ENCODE peak calls at places on chromosomes 5 and 9, in eight cellular contexts. H is stimulated activated CD8-positive, alpha-beta memory T cell treated with anti-CD3 and anti-CD28 coated beads, Interleukin-7, amount 100 ng/mL, for 24 hours; Z is NCI-H2029; M is A549; I is activated T-cell treated with anti-CD3 and anti-CD28 coated beads for 1 hour; A is CD8-positive, alpha-beta memory T cell; U is T-helper 2 cell; E is GM19239. K is an unnamed sample.

GRCh38 chr9:133888048-133888778 is 103.9 kb downstream of the VAV2 start:
- DNase-seq in H (no peak), Z (peak; percentile 36), M (no peak), I (no peak), A (no peak), U (no peak), E (no peak), K (no peak)

GRCh38 chr5:124276166-124276565 is 470.3 kb downstream of the ZNF608 start:
- DNase-seq in H (no peak), Z (no peak), M (no peak), I (no peak), A (no peak), U (no peak), E (no peak), K (no peak)

GRCh38 chr5:122219767-122220166 is 90.4 kb downstream of the ZNF474 start:
- DNase-seq in H (no peak), Z (no peak), M (no peak), I (no peak), A (no peak), U (no peak), E (no peak), K (no peak)

GRCh38 chr5:39117401-39117800 is 43.2 kb upstream of the RICTOR start:
- DNase-seq in H (no peak), Z (no peak), M (no peak), I (no peak), A (no peak), U (no peak), E (no peak), K (no peak)

GRCh38 chr5:133868946-133869674 is 99.3 kb downstream of the C5orf15 start:
- DNase-seq in H (peak; percentile 47), Z (peak; percentile 67), M (peak; percentile 75), I (peak; percentile 58), A (peak; percentile 42), U (peak; percentile 88), E (peak; percentile 60), K (peak; percentile 65)

GRCh38 chr5:68644971-68645370 is 429.4 kb downstream of the PIK3R1 start:
- DNase-seq in H (no peak), Z (no peak), M (no peak), I (no peak), A (no peak), U (peak; percentile 60), E (peak; percentile 28), K (no peak)

GRCh38 chr5:850511-851006 is at the start of gene ZDHHC11:
- DNase-seq in H (no peak), Z (no peak), M (no peak), I (no peak), A (no peak), U (no peak), E (no peak), K (no peak)

GRCh38 chr9:110156902-110157301 is 51.1 kb downstream of the C9orf152 start:
- DNase-seq in H (no peak), Z (no peak), M (no peak), I (no peak), A (peak; percentile 49), U (peak; percentile 96), E (peak; percentile 26), K (no peak)

GRCh38 chr9:96158909-96159575 is 142.9 kb downstream of the HSD17B3 start:
- DNase-seq in H (no peak), Z (no peak), M (no peak), I (no peak), A (no peak), U (peak; percentile 29), E (no peak), K (no peak)

GRCh38 chr9:85927077-85927476 is 13.9 kb upstream of the NAA35 start:
- DNase-seq in H (no peak), Z (no peak), M (no peak), I (no peak), A (no peak), U (no peak), E (no peak), K (no peak)

GRCh38 chr9:71250626-71251025 is 129.2 kb upstream of the TRPM3 start:
- DNase-seq in H (no peak), Z (no peak), M (no peak), I (no peak), A (no peak), U (no peak), E (no peak), K (no peak)

GRCh38 chr5:72506150-72506549 is 1.1 kb downstream of the ZNF366 start:
- DNase-seq in H (no peak), Z (no peak), M (no peak), I (no peak), A (no peak), U (no peak), E (no peak), K (no peak)

GRCh38 chr9:7946458-7946857 is 146.9 kb upstream of the DMAC1 start:
- DNase-seq in H (no peak), Z (no peak), M (no peak), I (no peak), A (no peak), U (no peak), E (no peak), K (no peak)

GRCh38 chr9:82353631-82354030 is 365.1 kb downstream of the SPATA31D1 start:
- DNase-seq in H (no peak), Z (no peak), M (no peak), I (no peak), A (no peak), U (no peak), E (no peak), K (no peak)

GRCh38 chr9:4097490-4097889 is 202.4 kb downstream of the GLIS3 start:
- DNase-seq in H (no peak), Z (no peak), M (no peak), I (no peak), A (no peak), U (no peak), E (no peak), K (no peak)

GRCh38 chr5:16013334-16014065 is 166.1 kb downstream of the MARCHF11 start:
- DNase-seq in H (no peak), Z (no peak), M (no peak), I (no peak), A (no peak), U (no peak), E (no peak), K (no peak)

GRCh38 chr9:138123086-138123485 is 245.5 kb downstream of the CACNA1B start:
- DNase-seq in H (no peak), Z (no peak), M (no peak), I (no peak), A (no peak), U (no peak), E (no peak), K (no peak)

GRCh38 chr5:167524941-167525485 is 766.4 kb upstream of the WWC1 start:
- DNase-seq in H (no peak), Z (no peak), M (no peak), I (no peak), A (no peak), U (no peak), E (no peak), K (no peak)

GRCh38 chr5:158943057-158943456 is 156.7 kb downstream of the EBF1 start:
- DNase-seq in H (no peak), Z (no peak), M (peak; percentile 90), I (no peak), A (no peak), U (no peak), E (no peak), K (no peak)

GRCh38 chr5:12392246-12392645 is 488.0 kb upstream of the CTNND2 start:
- DNase-seq in H (no peak), Z (no peak), M (no peak), I (no peak), A (no peak), U (no peak), E (no peak), K (no peak)

GRCh38 chr5:9149988-9150387 is 395.9 kb downstream of the SEMA5A start:
- DNase-seq in H (no peak), Z (no peak), M (no peak), I (no peak), A (no peak), U (no peak), E (no peak), K (no peak)

GRCh38 chr9:21070171-21070571 is 7.6 kb downstream of the IFNB1 start:
- DNase-seq in H (no peak), Z (no peak), M (peak; percentile 76), I (no peak), A (no peak), U (no peak), E (no peak), K (no peak)

GRCh38 chr9:16864741-16865434 is 5.6 kb downstream of the BNC2 start:
- DNase-seq in H (no peak), Z (no peak), M (no peak), I (no peak), A (no peak), U (no peak), E (no peak), K (no peak)

GRCh38 chr5:77168187-77168883 is 42.1 kb upstream of the PDE8B start:
- DNase-seq in H (no peak), Z (peak; percentile 88), M (peak; percentile 69), I (no peak), A (no peak), U (no peak), E (no peak), K (no peak)

GRCh38 chr5:71782771-71783770 is 64.0 kb downstream of the CARTPT start:
- DNase-seq in H (peak; percentile 23), Z (peak; percentile 74), M (peak; percentile 75), I (peak; percentile 12), A (no peak), U (peak; percentile 60), E (peak; percentile 29), K (no peak)

GRCh38 chr5:180596668-180597231 is 5.5 kb upstream of the SCGB3A1 start:
- DNase-seq in H (no peak), Z (no peak), M (no peak), I (no peak), A (no peak), U (no peak), E (no peak), K (no peak)

GRCh38 chr9:125486109-125486508 is 220.9 kb downstream of the MAPKAP1 start:
- DNase-seq in H (no peak), Z (no peak), M (no peak), I (no peak), A (no peak), U (no peak), E (no peak), K (no peak)